ENCODE peak calls at places on chromosomes 3 and 15, in ten cellular contexts. One of them, this sample, is unnamed.

GRCh38 chr3:16994842-16995535 is 110.2 kb downstream of the PLCL2 start:
- DNase-seq in ascending aorta: no peak
- DNase-seq in substantia nigra: no peak
- DNase-seq in astrocyte of the cerebellum: no peak
- DNase-seq in activated T-helper 1 cell treated with anti-CD3 and anti-CD28 coated beads, Interleukin-2, amount 50 U/mL, for 16 hours: no peak
- DNase-seq in 8988T: no peak
- DNase-seq in NCI-H1105: no peak
- DNase-seq in right cardiac atrium: no peak
- DNase-seq in HEK293T: no peak
- DNase-seq in stimulated activated CD4-positive, alpha-beta T cell treated with anti-CD3 and anti-CD28 coated beads, Interleukin-2, amount 100 ng/mL, for 24 hours: no peak
- DNase-seq in this sample: no peak

GRCh38 chr3:150450906-150451305 is 42.8 kb downstream of the TSC22D2 start:
- DNase-seq in ascending aorta: no peak
- DNase-seq in substantia nigra: no peak
- DNase-seq in astrocyte of the cerebellum: no peak
- DNase-seq in activated T-helper 1 cell treated with anti-CD3 and anti-CD28 coated beads, Interleukin-2, amount 50 U/mL, for 16 hours: no peak
- DNase-seq in 8988T: no peak
- DNase-seq in NCI-H1105: no peak
- DNase-seq in right cardiac atrium: no peak
- DNase-seq in HEK293T: no peak
- DNase-seq in stimulated activated CD4-positive, alpha-beta T cell treated with anti-CD3 and anti-CD28 coated beads, Interleukin-2, amount 100 ng/mL, for 24 hours: no peak
- DNase-seq in this sample: no peak

GRCh38 chr3:188396900-188397299 is 242.9 kb downstream of the LPP start:
- DNase-seq in ascending aorta: no peak
- DNase-seq in substantia nigra: no peak
- DNase-seq in astrocyte of the cerebellum: no peak
- DNase-seq in activated T-helper 1 cell treated with anti-CD3 and anti-CD28 coated beads, Interleukin-2, amount 50 U/mL, for 16 hours: no peak
- DNase-seq in 8988T: no peak
- DNase-seq in NCI-H1105: no peak
- DNase-seq in right cardiac atrium: no peak
- DNase-seq in HEK293T: no peak
- DNase-seq in stimulated activated CD4-positive, alpha-beta T cell treated with anti-CD3 and anti-CD28 coated beads, Interleukin-2, amount 100 ng/mL, for 24 hours: no peak
- DNase-seq in this sample: no peak

GRCh38 chr15:73323956-73324355 is 44.8 kb downstream of the HCN4 start:
- DNase-seq in ascending aorta: no peak
- DNase-seq in substantia nigra: no peak
- DNase-seq in astrocyte of the cerebellum: no peak
- DNase-seq in activated T-helper 1 cell treated with anti-CD3 and anti-CD28 coated beads, Interleukin-2, amount 50 U/mL, for 16 hours: no peak
- DNase-seq in 8988T: no peak
- DNase-seq in NCI-H1105: no peak
- DNase-seq in right cardiac atrium: peak; percentile 82
- DNase-seq in HEK293T: no peak
- DNase-seq in stimulated activated CD4-positive, alpha-beta T cell treated with anti-CD3 and anti-CD28 coated beads, Interleukin-2, amount 100 ng/mL, for 24 hours: no peak
- DNase-seq in this sample: no peak

GRCh38 chr3:196772102-196772501 is 32.4 kb downstream of the PAK2 start:
- DNase-seq in ascending aorta: no peak
- DNase-seq in substantia nigra: no peak
- DNase-seq in astrocyte of the cerebellum: no peak
- DNase-seq in activated T-helper 1 cell treated with anti-CD3 and anti-CD28 coated beads, Interleukin-2, amount 50 U/mL, for 16 hours: no peak
- DNase-seq in 8988T: no peak
- DNase-seq in NCI-H1105: no peak
- DNase-seq in right cardiac atrium: no peak
- DNase-seq in HEK293T: no peak
- DNase-seq in stimulated activated CD4-positive, alpha-beta T cell treated with anti-CD3 and anti-CD28 coated beads, Interleukin-2, amount 100 ng/mL, for 24 hours: no peak
- DNase-seq in this sample: no peak

GRCh38 chr3:141853146-141853690 is 23.2 kb upstream of the ATP1B3 start:
- DNase-seq in ascending aorta: no peak
- DNase-seq in substantia nigra: no peak
- DNase-seq in astrocyte of the cerebellum: no peak
- DNase-seq in activated T-helper 1 cell treated with anti-CD3 and anti-CD28 coated beads, Interleukin-2, amount 50 U/mL, for 16 hours: no peak
- DNase-seq in 8988T: no peak
- DNase-seq in NCI-H1105: no peak
- DNase-seq in right cardiac atrium: no peak
- DNase-seq in HEK293T: no peak
- DNase-seq in stimulated activated CD4-positive, alpha-beta T cell treated with anti-CD3 and anti-CD28 coated beads, Interleukin-2, amount 100 ng/mL, for 24 hours: no peak
- DNase-seq in this sample: no peak

GRCh38 chr3:25904248-25904647 is 114.4 kb downstream of the OXSM start:
- DNase-seq in ascending aorta: no peak
- DNase-seq in substantia nigra: no peak
- DNase-seq in astrocyte of the cerebellum: no peak
- DNase-seq in activated T-helper 1 cell treated with anti-CD3 and anti-CD28 coated beads, Interleukin-2, amount 50 U/mL, for 16 hours: no peak
- DNase-seq in 8988T: no peak
- DNase-seq in NCI-H1105: no peak
- DNase-seq in right cardiac atrium: no peak
- DNase-seq in HEK293T: no peak
- DNase-seq in stimulated activated CD4-positive, alpha-beta T cell treated with anti-CD3 and anti-CD28 coated beads, Interleukin-2, amount 100 ng/mL, for 24 hours: no peak
- DNase-seq in this sample: peak; percentile 42

GRCh38 chr3:141391298-141392017 is 23.2 kb downstream of the ZBTB38 start:
- DNase-seq in ascending aorta: no peak
- DNase-seq in substantia nigra: no peak
- DNase-seq in astrocyte of the cerebellum: no peak
- DNase-seq in activated T-helper 1 cell treated with anti-CD3 and anti-CD28 coated beads, Interleukin-2, amount 50 U/mL, for 16 hours: no peak
- DNase-seq in 8988T: no peak
- DNase-seq in NCI-H1105: no peak
- DNase-seq in right cardiac atrium: no peak
- DNase-seq in HEK293T: no peak
- DNase-seq in stimulated activated CD4-positive, alpha-beta T cell treated with anti-CD3 and anti-CD28 coated beads, Interleukin-2, amount 100 ng/mL, for 24 hours: no peak
- DNase-seq in this sample: no peak

GRCh38 chr3:133934073-133934970 is 38.6 kb upstream of the RAB6B start:
- DNase-seq in ascending aorta: peak; percentile 46
- DNase-seq in substantia nigra: no peak
- DNase-seq in astrocyte of the cerebellum: no peak
- DNase-seq in activated T-helper 1 cell treated with anti-CD3 and anti-CD28 coated beads, Interleukin-2, amount 50 U/mL, for 16 hours: no peak
- DNase-seq in 8988T: no peak
- DNase-seq in NCI-H1105: no peak
- DNase-seq in right cardiac atrium: no peak
- DNase-seq in HEK293T: no peak
- DNase-seq in stimulated activated CD4-positive, alpha-beta T cell treated with anti-CD3 and anti-CD28 coated beads, Interleukin-2, amount 100 ng/mL, for 24 hours: no peak
- DNase-seq in this sample: peak; percentile 6

GRCh38 chr3:77887611-77888010 is 847.7 kb downstream of the ROBO2 start:
- DNase-seq in ascending aorta: no peak
- DNase-seq in substantia nigra: no peak
- DNase-seq in astrocyte of the cerebellum: no peak
- DNase-seq in activated T-helper 1 cell treated with anti-CD3 and anti-CD28 coated beads, Interleukin-2, amount 50 U/mL, for 16 hours: no peak
- DNase-seq in 8988T: no peak
- DNase-seq in NCI-H1105: no peak
- DNase-seq in right cardiac atrium: no peak
- DNase-seq in HEK293T: no peak
- DNase-seq in stimulated activated CD4-positive, alpha-beta T cell treated with anti-CD3 and anti-CD28 coated beads, Interleukin-2, amount 100 ng/mL, for 24 hours: no peak
- DNase-seq in this sample: no peak

GRCh38 chr3:196431193-196432136 is 762 bp downstream of the UBXN7 start:
- DNase-seq in ascending aorta: peak; percentile 65
- DNase-seq in substantia nigra: peak; percentile 36
- DNase-seq in astrocyte of the cerebellum: no peak
- DNase-seq in activated T-helper 1 cell treated with anti-CD3 and anti-CD28 coated beads, Interleukin-2, amount 50 U/mL, for 16 hours: no peak
- DNase-seq in 8988T: peak; percentile 39
- DNase-seq in NCI-H1105: peak; percentile 47
- DNase-seq in right cardiac atrium: peak; percentile 73
- DNase-seq in HEK293T: peak; percentile 23
- DNase-seq in stimulated activated CD4-positive, alpha-beta T cell treated with anti-CD3 and anti-CD28 coated beads, Interleukin-2, amount 100 ng/mL, for 24 hours: peak; percentile 32
- DNase-seq in this sample: no peak

GRCh38 chr3:173037840-173038483 is 103.1 kb downstream of the SPATA16 start:
- DNase-seq in ascending aorta: no peak
- DNase-seq in substantia nigra: no peak
- DNase-seq in astrocyte of the cerebellum: no peak
- DNase-seq in activated T-helper 1 cell treated with anti-CD3 and anti-CD28 coated beads, Interleukin-2, amount 50 U/mL, for 16 hours: no peak
- DNase-seq in 8988T: no peak
- DNase-seq in NCI-H1105: no peak
- DNase-seq in right cardiac atrium: no peak
- DNase-seq in HEK293T: no peak
- DNase-seq in stimulated activated CD4-positive, alpha-beta T cell treated with anti-CD3 and anti-CD28 coated beads, Interleukin-2, amount 100 ng/mL, for 24 hours: no peak
- DNase-seq in this sample: no peak

GRCh38 chr3:161295325-161295724 is 74.2 kb downstream of the NMD3 start:
- DNase-seq in ascending aorta: no peak
- DNase-seq in substantia nigra: no peak
- DNase-seq in astrocyte of the cerebellum: peak; percentile 76
- DNase-seq in activated T-helper 1 cell treated with anti-CD3 and anti-CD28 coated beads, Interleukin-2, amount 50 U/mL, for 16 hours: no peak
- DNase-seq in 8988T: no peak
- DNase-seq in NCI-H1105: no peak
- DNase-seq in right cardiac atrium: no peak
- DNase-seq in HEK293T: no peak
- DNase-seq in stimulated activated CD4-positive, alpha-beta T cell treated with anti-CD3 and anti-CD28 coated beads, Interleukin-2, amount 100 ng/mL, for 24 hours: no peak
- DNase-seq in this sample: no peak

GRCh38 chr15:68868296-68868695 is 47.6 kb upstream of the ANP32A start:
- DNase-seq in ascending aorta: no peak
- DNase-seq in substantia nigra: no peak
- DNase-seq in astrocyte of the cerebellum: no peak
- DNase-seq in activated T-helper 1 cell treated with anti-CD3 and anti-CD28 coated beads, Interleukin-2, amount 50 U/mL, for 16 hours: no peak
- DNase-seq in 8988T: no peak
- DNase-seq in NCI-H1105: no peak
- DNase-seq in right cardiac atrium: no peak
- DNase-seq in HEK293T: no peak
- DNase-seq in stimulated activated CD4-positive, alpha-beta T cell treated with anti-CD3 and anti-CD28 coated beads, Interleukin-2, amount 100 ng/mL, for 24 hours: no peak
- DNase-seq in this sample: no peak

GRCh38 chr3:195847061-195847950 is 35.6 kb upstream of the MUC4 start:
- DNase-seq in ascending aorta: no peak
- DNase-seq in substantia nigra: no peak
- DNase-seq in astrocyte of the cerebellum: no peak
- DNase-seq in activated T-helper 1 cell treated with anti-CD3 and anti-CD28 coated beads, Interleukin-2, amount 50 U/mL, for 16 hours: no peak
- DNase-seq in 8988T: no peak
- DNase-seq in NCI-H1105: no peak
- DNase-seq in right cardiac atrium: no peak
- DNase-seq in HEK293T: no peak
- DNase-seq in stimulated activated CD4-positive, alpha-beta T cell treated with anti-CD3 and anti-CD28 coated beads, Interleukin-2, amount 100 ng/mL, for 24 hours: no peak
- DNase-seq in this sample: no peak

GRCh38 chr3:111911446-111911845 is 52.4 kb downstream of the PHLDB2 start:
- DNase-seq in ascending aorta: no peak
- DNase-seq in substantia nigra: no peak
- DNase-seq in astrocyte of the cerebellum: no peak
- DNase-seq in activated T-helper 1 cell treated with anti-CD3 and anti-CD28 coated beads, Interleukin-2, amount 50 U/mL, for 16 hours: no peak
- DNase-seq in 8988T: no peak
- DNase-seq in NCI-H1105: no peak
- DNase-seq in right cardiac atrium: no peak
- DNase-seq in HEK293T: no peak
- DNase-seq in stimulated activated CD4-positive, alpha-beta T cell treated with anti-CD3 and anti-CD28 coated beads, Interleukin-2, amount 100 ng/mL, for 24 hours: no peak
- DNase-seq in this sample: no peak

GRCh38 chr15:88617790-88618189 is 3.4 kb upstream of the AEN start:
- DNase-seq in ascending aorta: no peak
- DNase-seq in substantia nigra: no peak
- DNase-seq in astrocyte of the cerebellum: no peak
- DNase-seq in activated T-helper 1 cell treated with anti-CD3 and anti-CD28 coated beads, Interleukin-2, amount 50 U/mL, for 16 hours: no peak
- DNase-seq in 8988T: no peak
- DNase-seq in NCI-H1105: no peak
- DNase-seq in right cardiac atrium: no peak
- DNase-seq in HEK293T: no peak
- DNase-seq in stimulated activated CD4-positive, alpha-beta T cell treated with anti-CD3 and anti-CD28 coated beads, Interleukin-2, amount 100 ng/mL, for 24 hours: no peak
- DNase-seq in this sample: peak; percentile 16

GRCh38 chr3:187076297-187076696 is 63.0 kb downstream of the RPL39L start:
- DNase-seq in ascending aorta: no peak
- DNase-seq in substantia nigra: no peak
- DNase-seq in astrocyte of the cerebellum: no peak
- DNase-seq in activated T-helper 1 cell treated with anti-CD3 and anti-CD28 coated beads, Interleukin-2, amount 50 U/mL, for 16 hours: no peak
- DNase-seq in 8988T: no peak
- DNase-seq in NCI-H1105: no peak
- DNase-seq in right cardiac atrium: no peak
- DNase-seq in HEK293T: no peak
- DNase-seq in stimulated activated CD4-positive, alpha-beta T cell treated with anti-CD3 and anti-CD28 coated beads, Interleukin-2, amount 100 ng/mL, for 24 hours: no peak
- DNase-seq in this sample: no peak